ENCODE peak calls at places on chromosomes 4 and X, in seven cellular contexts. H, A, Y, U, F, P and B are unnamed samples.

GRCh38 chr4:118112647-118113046 is 78.4 kb downstream of the NDST3 start:
- DNase-seq in H (no peak), A (no peak), Y (no peak), U (no peak), F (no peak), P (peak), B (no peak)

GRCh38 chr4:108111781-108112180 is 57.0 kb downstream of the LEF1 start:
- DNase-seq in H (no peak), A (no peak), Y (no peak), U (no peak), F (no peak), P (no peak), B (no peak)

GRCh38 chr4:4559596-4559995 is 17.7 kb upstream of the STX18 start:
- DNase-seq in H (no peak), A (no peak), Y (no peak), U (no peak), F (no peak), P (no peak), B (no peak)

GRCh38 chr4:185108185-185108584 is 34.9 kb upstream of the SLC25A4 start:
- DNase-seq in H (no peak), A (no peak), Y (no peak), U (no peak), F (no peak), P (no peak), B (no peak)

GRCh38 chr4:81580346-81581013 is 108.8 kb upstream of the RASGEF1B start:
- DNase-seq in H (no peak), A (no peak), Y (no peak), U (no peak), F (no peak), P (no peak), B (no peak)

GRCh38 chr4:2728806-2729532 is 27.2 kb downstream of the TNIP2 start:
- DNase-seq in H (no peak), A (no peak), Y (no peak), U (no peak), F (no peak), P (no peak), B (no peak)

GRCh38 chr4:34181311-34181808 is 2063.0 kb downstream of the ARAP2 start:
- DNase-seq in H (peak), A (no peak), Y (no peak), U (no peak), F (peak), P (peak), B (no peak)

GRCh38 chr4:78864405-78865024 is 74.7 kb downstream of the PAQR3 start:
- DNase-seq in H (peak), A (no peak), Y (peak), U (peak), F (peak), P (peak), B (peak)

GRCh38 chr4:94588900-94589693 is 137.4 kb downstream of the PDLIM5 start:
- DNase-seq in H (no peak), A (no peak), Y (no peak), U (no peak), F (no peak), P (peak), B (no peak)

GRCh38 chrX:48468693-48469691 is 1.1 kb downstream of the SLC38A5 start:
- DNase-seq in H (no peak), A (peak), Y (no peak), U (no peak), F (no peak), P (no peak), B (no peak)